ENCODE peak calls at places on chromosome 4, in four cellular contexts. One of them, this sample, is unnamed.

GRCh38 chr4:87375719-87376291 is 15.2 kb downstream of the HSD17B11 start:
- DNase-seq in astrocyte of the spinal cord: peak
- DNase-seq in fibroblast of the conjunctiva: peak
- DNase-seq in iPS-NIHi11: peak
- DNase-seq in this sample: peak

GRCh38 chr4:130703211-130703920 is 1607.4 kb downstream of the C4orf33 start:
- DNase-seq in astrocyte of the spinal cord: no peak
- DNase-seq in fibroblast of the conjunctiva: no peak
- DNase-seq in iPS-NIHi11: no peak
- DNase-seq in this sample: no peak

GRCh38 chr4:77591532-77591931 is 14.1 kb upstream of the CXCL13 start:
- DNase-seq in astrocyte of the spinal cord: no peak
- DNase-seq in fibroblast of the conjunctiva: no peak
- DNase-seq in iPS-NIHi11: no peak
- DNase-seq in this sample: no peak

GRCh38 chr4:163923092-163923491 is 428.6 kb downstream of the TMA16 start:
- DNase-seq in astrocyte of the spinal cord: no peak
- DNase-seq in fibroblast of the conjunctiva: no peak
- DNase-seq in iPS-NIHi11: no peak
- DNase-seq in this sample: no peak

GRCh38 chr4:109007976-109008375 is 245.1 kb upstream of the ETNPPL start:
- DNase-seq in astrocyte of the spinal cord: no peak
- DNase-seq in fibroblast of the conjunctiva: no peak
- DNase-seq in iPS-NIHi11: peak
- DNase-seq in this sample: no peak

GRCh38 chr4:119040711-119041185 is 94.9 kb upstream of the MYOZ2 start:
- DNase-seq in astrocyte of the spinal cord: peak
- DNase-seq in fibroblast of the conjunctiva: peak
- DNase-seq in iPS-NIHi11: peak
- DNase-seq in this sample: peak

GRCh38 chr4:119029847-119030535 is 105.6 kb upstream of the MYOZ2 start:
- DNase-seq in astrocyte of the spinal cord: no peak
- DNase-seq in fibroblast of the conjunctiva: no peak
- DNase-seq in iPS-NIHi11: no peak
- DNase-seq in this sample: no peak

GRCh38 chr4:60605651-60606354 is 594.3 kb upstream of the ADGRL3 start:
- DNase-seq in astrocyte of the spinal cord: peak
- DNase-seq in fibroblast of the conjunctiva: peak
- DNase-seq in iPS-NIHi11: no peak
- DNase-seq in this sample: peak

GRCh38 chr4:40372651-40373050 is 37.5 kb downstream of the CHRNA9 start:
- DNase-seq in astrocyte of the spinal cord: no peak
- DNase-seq in fibroblast of the conjunctiva: no peak
- DNase-seq in iPS-NIHi11: no peak
- DNase-seq in this sample: no peak

GRCh38 chr4:65508169-65508568 is 162.1 kb downstream of the EPHA5 start:
- DNase-seq in astrocyte of the spinal cord: peak
- DNase-seq in fibroblast of the conjunctiva: peak
- DNase-seq in iPS-NIHi11: no peak
- DNase-seq in this sample: peak